ENCODE peak calls at places on chromosomes 2 and 18, in six cellular contexts. Z, U, O, B, W and Q are unnamed samples.

GRCh38 chr2:111982822-111983221 is 72.2 kb upstream of the TMEM87B start:
- DNase-seq in Z (no peak), U (no peak), O (no peak), B (no peak), W (no peak), Q (no peak)

GRCh38 chr18:72799106-72799505 is 68.7 kb downstream of the NETO1 start:
- DNase-seq in Z (no peak), U (no peak), O (no peak), B (no peak), W (no peak), Q (no peak)

GRCh38 chr2:23746141-23746863 is 180.6 kb downstream of the ATAD2B start:
- DNase-seq in Z (no peak), U (no peak), O (no peak), B (no peak), W (no peak), Q (no peak)

GRCh38 chr18:21916594-21916993 is 176.0 kb downstream of the MIB1 start:
- DNase-seq in Z (no peak), U (no peak), O (no peak), B (no peak), W (no peak), Q (no peak)

GRCh38 chr2:69565431-69565839 is 78.1 kb downstream of the AAK1 start:
- DNase-seq in Z (peak; percentile 61), U (peak; percentile 77), O (peak; percentile 80), B (peak; percentile 49), W (peak; percentile 48), Q (peak; percentile 25)

GRCh38 chr18:13513015-13513414 is 213.3 kb downstream of the FAM210A start:
- DNase-seq in Z (no peak), U (peak; percentile 21), O (no peak), B (no peak), W (no peak), Q (no peak)

GRCh38 chr2:121071058-121071504 is 213.9 kb downstream of the TFCP2L1 start:
- DNase-seq in Z (peak; percentile 51), U (peak; percentile 83), O (peak; percentile 93), B (peak; percentile 80), W (peak; percentile 74), Q (peak; percentile 84)

GRCh38 chr2:136323935-136324334 is 206.0 kb upstream of the CXCR4 start:
- DNase-seq in Z (peak; percentile 57), U (no peak), O (no peak), B (no peak), W (no peak), Q (no peak)

GRCh38 chr2:75226099-75226498 is 26.8 kb upstream of the TACR1 start:
- DNase-seq in Z (no peak), U (no peak), O (no peak), B (no peak), W (no peak), Q (no peak)

GRCh38 chr2:132438650-132439030 is 22.0 kb downstream of the GPR39 start:
- DNase-seq in Z (no peak), U (no peak), O (no peak), B (no peak), W (no peak), Q (peak; percentile 78)

GRCh38 chr2:120691410-120691809 is 44.3 kb upstream of the GLI2 start:
- DNase-seq in Z (no peak), U (no peak), O (no peak), B (no peak), W (no peak), Q (no peak)

GRCh38 chr2:234911271-234911670 is 40.5 kb upstream of the SH3BP4 start:
- DNase-seq in Z (no peak), U (no peak), O (no peak), B (no peak), W (no peak), Q (peak; percentile 89)

GRCh38 chr18:25164837-25165791 is 186.9 kb downstream of the ZNF521 start:
- DNase-seq in Z (no peak), U (no peak), O (peak; percentile 49), B (no peak), W (no peak), Q (no peak)

GRCh38 chr2:31253344-31254155 is 19.6 kb downstream of the EHD3 start:
- DNase-seq in Z (peak; percentile 68), U (no peak), O (peak; percentile 52), B (no peak), W (no peak), Q (peak; percentile 13)

GRCh38 chr2:96541753-96542152 is 5.2 kb downstream of the ARID5A start:
- DNase-seq in Z (no peak), U (no peak), O (no peak), B (no peak), W (no peak), Q (no peak)

GRCh38 chr2:229777716-229778115 is 63.4 kb upstream of the DNER start:
- DNase-seq in Z (no peak), U (no peak), O (no peak), B (no peak), W (no peak), Q (no peak)

GRCh38 chr2:239749272-239749873 is 275.8 kb downstream of the NDUFA10 start:
- DNase-seq in Z (no peak), U (no peak), O (peak; percentile 22), B (no peak), W (no peak), Q (no peak)
- H3K9me3 ChIP-seq in Z (no peaks in the 10 kb centered on the region), U (no peaks in the 10 kb centered on the region), O (no peaks in the 10 kb centered on the region), B (no peaks in the 10 kb centered on the region), W (no peaks in the 10 kb centered on the region), Q (no peaks in the 10 kb centered on the region)

GRCh38 chr2:176637134-176637496 is 367.9 kb downstream of the MTX2 start:
- DNase-seq in Z (no peak), U (peak; percentile 50), O (no peak), B (no peak), W (no peak), Q (no peak)
- H3K4me3 ChIP-seq in Z (no peak overlapping the region), U (peak overlapping the region; percentile 51), O (peak overlapping the region; percentile 41), B (peak overlapping the region; percentile 55), W (peak overlapping the region; percentile 65), Q (no peak overlapping the region)

GRCh38 chr2:63049291-63050185 is 1.1 kb upstream of the OTX1 start:
- DNase-seq in Z (no peak), U (peak; percentile 86), O (no peak), B (peak; percentile 17), W (no peak), Q (no peak)
- H3K9me3 ChIP-seq in Z (no peaks in the 10 kb centered on the region), U (no peaks in the 10 kb centered on the region), O (no peaks in the 10 kb centered on the region), B (no peaks in the 10 kb centered on the region), W (no peaks in the 10 kb centered on the region), Q (no peaks in the 10 kb centered on the region)

DNA sequence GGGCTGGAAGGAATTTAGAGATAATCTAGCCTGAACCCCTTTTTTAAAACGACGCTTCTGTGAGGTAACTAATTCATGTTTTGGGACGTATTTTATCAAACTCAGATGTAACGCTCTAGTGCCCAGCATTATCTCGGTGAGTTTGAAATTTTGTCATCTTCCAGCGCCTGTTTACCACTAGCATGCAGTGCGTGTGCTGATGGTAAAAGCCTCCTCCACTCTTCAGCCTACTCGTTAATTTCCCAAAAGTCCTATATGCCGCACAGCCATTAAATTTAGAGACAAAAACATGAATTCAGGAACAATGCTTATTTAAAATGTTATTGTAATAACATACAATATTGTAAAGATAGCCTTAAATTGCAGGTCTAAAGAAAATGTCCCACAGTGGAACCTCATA is 2.8 kb downstream of the ZCCHC2 start:
- DNase-seq in Z (no peak), U (no peak), O (no peak), B (no peak), W (no peak), Q (no peak)
- H3K4me3 ChIP-seq in Z (peak overlapping the region; percentile 87), U (peak overlapping the region; percentile 91), O (peak overlapping the region; percentile 59), B (peak overlapping the region; percentile 98), W (peak overlapping the region; percentile 98), Q (peak overlapping the region; percentile 95)

GRCh38 chr2:89763581-89764485 is 1072.4 kb downstream of the RPIA start:
- DNase-seq in Z (no peak), U (no peak), O (peak; percentile 36), B (peak; percentile 37), W (peak; percentile 12), Q (no peak)
- H3K9me3 ChIP-seq in Z (no peaks in the 10 kb centered on the region), U (peaks cover 55% of the 10 kb centered on the region), O (no peaks in the 10 kb centered on the region), B (no peaks in the 10 kb centered on the region), W (peaks cover 2% of the 10 kb centered on the region), Q (no peaks in the 10 kb centered on the region)

GRCh38 chr18:2331496-2331895 is 239.8 kb downstream of the METTL4 start:
- DNase-seq in Z (no peak), U (no peak), O (no peak), B (no peak), W (no peak), Q (no peak)
- H3K4me3 ChIP-seq in Z (no peak overlapping the region), U (no peak overlapping the region), O (no peak overlapping the region), B (no peak overlapping the region), W (no peak overlapping the region), Q (no peak overlapping the region)

GRCh38 chr2:67165141-67165990 is 231.8 kb upstream of the ETAA1 start:
- DNase-seq in Z (no peak), U (no peak), O (no peak), B (no peak), W (no peak), Q (no peak)

GRCh38 chr2:67169417-67170140 is 227.6 kb upstream of the ETAA1 start:
- DNase-seq in Z (no peak), U (no peak), O (no peak), B (no peak), W (no peak), Q (no peak)
- H3K9me3 ChIP-seq in Z (no peaks in the 10 kb centered on the region), U (no peaks in the 10 kb centered on the region), O (no peaks in the 10 kb centered on the region), B (no peaks in the 10 kb centered on the region), W (no peaks in the 10 kb centered on the region), Q (no peaks in the 10 kb centered on the region)

GRCh38 chr2:207200136-207200535 is 34.4 kb upstream of the KLF7 start:
- DNase-seq in Z (no peak), U (peak; percentile 85), O (no peak), B (no peak), W (no peak), Q (no peak)
- H3K4me3 ChIP-seq in Z (no peak overlapping the region), U (no peak overlapping the region), O (no peak overlapping the region), B (no peak overlapping the region), W (no peak overlapping the region), Q (no peak overlapping the region)

DNA sequence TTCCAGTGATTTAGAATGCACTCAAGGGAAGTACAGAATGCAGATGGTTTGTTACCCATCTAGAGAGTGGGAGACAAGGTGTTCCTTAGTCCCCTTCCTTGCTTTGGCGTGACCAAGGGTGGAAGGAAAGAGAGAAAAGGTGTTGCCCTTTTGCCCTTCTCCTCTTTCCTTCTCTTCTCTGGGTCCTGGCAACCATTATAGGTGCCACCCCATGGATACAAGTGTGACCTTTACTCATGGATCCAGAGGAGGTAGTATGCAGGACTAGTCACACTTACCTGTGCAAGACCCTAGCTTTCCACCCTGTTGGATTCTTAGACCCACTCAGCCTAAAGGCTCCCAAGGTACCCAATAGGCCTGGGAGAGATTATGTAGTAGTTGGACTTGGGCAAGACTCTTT is 11.6 kb upstream of the RBFA start:
- DNase-seq in Z (peak; percentile 54), U (peak; percentile 34), O (no peak), B (no peak), W (no peak), Q (no peak)
- H3K9me3 ChIP-seq in Z (peaks cover 16% of the 10 kb centered on the region), U (peaks cover 43% of the 10 kb centered on the region), O (peaks cover 14% of the 10 kb centered on the region), B (peaks cover 7% of the 10 kb centered on the region), W (peaks cover 71% of the 10 kb centered on the region), Q (peaks cover 40% of the 10 kb centered on the region)